ENCODE peak calls at places on chromosomes 16 and 17, in four cellular contexts. W, C, T and S are unnamed samples.

GRCh38 chr16:81748476-81749198 is 30.5 kb upstream of the PLCG2 start:
- DNase-seq in W (no peak), C (no peak), T (no peak), S (no peak)

GRCh38 chr17:39814497-39814896 is 49.6 kb downstream of the IKZF3 start:
- DNase-seq in W (no peak), C (no peak), T (no peak), S (no peak)

GRCh38 chr16:74753180-74753579 is 21.4 kb downstream of the FA2H start:
- DNase-seq in W (no peak), C (no peak), T (no peak), S (no peak)

GRCh38 chr16:65044861-65045260 is 77.0 kb downstream of the CDH11 start:
- DNase-seq in W (no peak), C (no peak), T (no peak), S (no peak)

GRCh38 chr16:87278191-87279093 is 38.8 kb downstream of the C16orf95 start:
- DNase-seq in W (peak), C (peak), T (peak), S (peak)

GRCh38 chr16:68590201-68590994 is 51.3 kb downstream of the ZFP90 start:
- DNase-seq in W (peak), C (peak), T (peak), S (no peak)

GRCh38 chr16:29898786-29899515 is 399 bp downstream of the SEZ6L2 start:
- DNase-seq in W (no peak), C (peak), T (no peak), S (no peak)

GRCh38 chr16:57986196-57986595 is 14.3 kb downstream of the ZNF319 start:
- DNase-seq in W (no peak), C (no peak), T (no peak), S (no peak)

GRCh38 chr16:87951550-87952538 is 610 bp downstream of the BANP start:
- DNase-seq in W (no peak), C (peak), T (peak), S (no peak)

GRCh38 chr16:67667817-67668494 is 1.3 kb downstream of the C16orf86 start:
- DNase-seq in W (peak), C (peak), T (peak), S (peak)

GRCh38 chr16:89164847-89165684 is 6.5 kb upstream of the CDH15 start:
- DNase-seq in W (no peak), C (no peak), T (no peak), S (no peak)

GRCh38 chr16:65099607-65100006 is 22.3 kb downstream of the CDH11 start:
- DNase-seq in W (no peak), C (no peak), T (no peak), S (no peak)

GRCh38 chr17:58219789-58220183 is 731 bp upstream of the MKS1 start:
- DNase-seq in W (no peak), C (no peak), T (no peak), S (no peak)

GRCh38 chr17:51097708-51098446 is 22.8 kb downstream of the SPAG9 start:
- DNase-seq in W (no peak), C (peak), T (no peak), S (no peak)

GRCh38 chr16:67857547-67858233 is 10.2 kb upstream of the CENPT start:
- DNase-seq in W (peak), C (peak), T (no peak), S (no peak)

GRCh38 chr17:82198092-82198491 is 14.6 kb downstream of the CCDC57 start:
- DNase-seq in W (no peak), C (no peak), T (no peak), S (no peak)